ENCODE peak calls at places on chromosomes 13 and 19, in ten cellular contexts. D, K, A, X, O, B, L, Y, C and E are unnamed samples.

GRCh38 chr19:16457195-16457953 is 14.4 kb downstream of the EPS15L1 start:
- DNase-seq in L (no peak), O (peak; percentile 81), A (peak; percentile 37), C (no peak), K (peak; percentile 66), Y (no peak), X (peak; percentile 5), D (peak; percentile 28), B (no peak), E (peak; percentile 31)

GRCh38 chr19:1606138-1606651 is 933 bp upstream of the UQCR11 start:
- DNase-seq in D (no peak), A (no peak), K (no peak), L (no peak), X (no peak), C (no peak), B (no peak), O (no peak), Y (no peak), E (no peak)

GRCh38 chr19:28485300-28485699 is 727.7 kb downstream of the UQCRFS1 start:
- DNase-seq in C (no peak), B (no peak), Y (peak; percentile 15), L (no peak), X (no peak), K (no peak), D (no peak), A (no peak), O (no peak), E (no peak)

GRCh38 chr19:4064551-4065260 is 2.0 kb downstream of the ZBTB7A start:
- DNase-seq in C (no peak), A (peak; percentile 62), D (peak; percentile 56), Y (no peak), L (peak; percentile 52), O (no peak), X (no peak), B (no peak), K (peak; percentile 63), E (peak; percentile 55)

GRCh38 chr13:31951215-31951678 is 80.3 kb upstream of the FRY start:
- DNase-seq in O (peak; percentile 77), D (peak; percentile 93), B (no peak), C (no peak), A (peak; percentile 94), L (no peak), K (peak; percentile 59), Y (peak; percentile 35), X (peak; percentile 53), E (peak; percentile 15)

GRCh38 chr13:100382787-100383186 is 205.8 kb downstream of the GGACT start:
- DNase-seq in Y (no peak), C (no peak), A (peak; percentile 56), D (no peak), B (no peak), L (no peak), O (no peak), X (no peak), K (no peak), E (no peak)

GRCh38 chr13:37194428-37194861 is 89.0 kb upstream of the CSNK1A1L start:
- DNase-seq in X (peak; percentile 88), B (no peak), D (no peak), A (no peak), C (peak; percentile 6), K (no peak), L (no peak), O (no peak), Y (no peak), E (no peak)

GRCh38 chr19:6888967-6889366 is 1.6 kb downstream of the ADGRE1 start:
- DNase-seq in A (no peak), C (no peak), Y (no peak), O (no peak), D (no peak), B (no peak), X (no peak), K (no peak), L (no peak), E (no peak)

GRCh38 chr13:50353651-50354415 is 338.6 kb downstream of the KCNRG start:
- DNase-seq in Y (no peak), K (no peak), D (no peak), X (peak; percentile 74), C (peak; percentile 15), A (peak; percentile 22), O (no peak), B (no peak), L (no peak), E (no peak)

GRCh38 chr19:37007587-37008220 is 70.5 kb upstream of the ZNF420 start:
- DNase-seq in K (peak; percentile 87), Y (no peak), L (no peak), C (peak; percentile 7), X (no peak), B (no peak), O (no peak), A (no peak), D (no peak), E (peak; percentile 65)

GRCh38 chr13:26616126-26616525 is 58.6 kb downstream of the WASF3 start:
- DNase-seq in B (peak; percentile 23), K (no peak), L (no peak), C (no peak), A (no peak), Y (no peak), X (peak; percentile 45), D (no peak), O (no peak), E (no peak)

GRCh38 chr19:480016-480855 is 16.1 kb upstream of the MADCAM1 start:
- DNase-seq in K (peak; percentile 84), X (peak; percentile 79), D (no peak), A (peak; percentile 46), Y (peak; percentile 71), C (no peak), O (peak; percentile 77), B (no peak), L (no peak), E (peak; percentile 60)

GRCh38 chr13:28493740-28494536 is 990 bp downstream of the FLT1 start:
- DNase-seq in D (no peak), Y (no peak), A (no peak), C (no peak), B (no peak), O (no peak), L (no peak), K (peak; percentile 25), X (no peak), E (no peak)

GRCh38 chr13:113002206-113002821 is 33.3 kb downstream of the MCF2L start:
- DNase-seq in X (no peak), K (no peak), L (no peak), Y (peak; percentile 33), O (no peak), C (no peak), B (no peak), A (no peak), D (no peak), E (no peak)

GRCh38 chr19:56217039-56217949 is 15.2 kb downstream of the ZSCAN5C start:
- DNase-seq in A (no peak), B (no peak), O (no peak), L (no peak), X (no peak), D (no peak), K (peak; percentile 20), C (no peak), Y (peak; percentile 16), E (no peak)

GRCh38 chr13:98295371-98295770 is 118.3 kb upstream of the RNF113B start:
- DNase-seq in D (no peak), Y (no peak), K (no peak), O (no peak), A (no peak), L (no peak), B (no peak), X (no peak), C (no peak), E (no peak)

GRCh38 chr19:50741179-50741933 is 18.2 kb downstream of the CLEC11A start:
- DNase-seq in L (no peak), D (no peak), C (no peak), X (no peak), B (no peak), K (no peak), O (no peak), Y (no peak), A (no peak), E (no peak)

GRCh38 chr13:76829572-76830327 is 56.5 kb downstream of the KCTD12 start:
- DNase-seq in C (no peak), O (no peak), D (no peak), K (no peak), X (no peak), Y (no peak), A (no peak), B (no peak), L (no peak), E (no peak)

GRCh38 chr13:97855570-97855970 is 97.9 kb upstream of the IPO5 start:
- DNase-seq in A (peak; percentile 65), X (peak; percentile 77), D (peak; percentile 56), Y (peak; percentile 2), K (no peak), L (no peak), O (no peak), C (peak; percentile 66), B (peak; percentile 40), E (peak; percentile 37)

DNA sequence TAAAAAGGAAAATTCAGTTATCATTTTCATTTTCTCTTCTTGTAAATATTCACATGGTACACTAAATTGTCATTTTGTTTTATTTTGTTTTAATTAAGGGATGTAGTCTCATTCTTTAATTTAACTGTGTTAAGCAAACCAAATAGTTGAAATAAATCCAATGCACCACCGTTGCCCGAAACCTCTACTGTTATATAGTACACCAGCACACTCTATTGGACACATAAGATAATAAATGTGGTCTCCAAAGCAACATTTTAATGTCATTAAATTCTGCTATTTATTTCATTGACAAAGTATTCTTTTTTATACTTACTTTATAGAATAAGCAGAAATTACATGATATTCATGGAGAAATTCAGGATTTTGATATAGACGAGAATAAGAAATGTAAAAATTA is 156.4 kb upstream of the FREM2 start:
- DNase-seq in L (no peak), K (no peak), D (peak; percentile 8), X (peak; percentile 33), O (no peak), C (no peak), Y (no peak), B (peak; percentile 4), A (peak; percentile 14), E (no peak)
- TF ChIP-seq CTCF in L (peak; percentile 75), K (peak; percentile 34), D (peak; percentile 18), X (peak; percentile 67), O (peak; percentile 19), C (no peak), Y (no peak), B (peak; percentile 43), A (no peak), E (no peak)

GRCh38 chr19:19321143-19321577 is 531 bp downstream of the MAU2 start:
- DNase-seq in X (peak; percentile 29), K (no peak), C (no peak), Y (no peak), B (no peak), L (no peak), O (no peak), A (peak; percentile 60), D (peak; percentile 32), E (peak; percentile 31)
- TF ChIP-seq CTCF in X (no peak), K (no peak), C (no peak), Y (no peak), B (no peak), L (no peak), O (no peak), A (no peak), D (no peak), E (peak; percentile 24)

GRCh38 chr19:39212377-39212742 is 8.3 kb upstream of the SYCN start:
- DNase-seq in B (no peak), K (no peak), D (peak; percentile 48), Y (peak; percentile 64), X (peak; percentile 32), A (peak; percentile 55), O (no peak), L (no peak), C (no peak), E (peak; percentile 85)
- TF ChIP-seq CTCF in B (peak; percentile 22), K (no peak), D (peak; percentile 48), Y (peak; percentile 44), X (peak; percentile 61), A (peak; percentile 50), O (no peak), L (peak; percentile 32), C (peak; percentile 24), E (peak; percentile 68)

GRCh38 chr19:47693489-47693888 is 19.7 kb upstream of the EHD2 start:
- DNase-seq in C (no peak), Y (no peak), O (no peak), L (no peak), X (no peak), K (no peak), B (no peak), A (no peak), D (no peak), E (no peak)
- TF ChIP-seq CTCF in C (no peak), Y (no peak), O (no peak), L (no peak), X (no peak), K (no peak), B (no peak), A (no peak), D (no peak), E (no peak)